ENCODE peak calls at places on chromosomes 11 and 22, in ten cellular contexts. H, W, D, T, X, I, O, Q, L and S are unnamed samples.

GRCh38 chr11:65915821-65916251 is 3.0 kb downstream of the C11orf68 start:
- DNase-seq in H (no peak), I (peak; percentile 80), D (peak; percentile 69), T (peak; percentile 95), L (peak; percentile 96), O (peak; percentile 44), Q (peak; percentile 14), W (peak; percentile 96), X (peak; percentile 72), S (no peak)

GRCh38 chr11:97888641-97889040 is 1132.1 kb upstream of the CNTN5 start:
- DNase-seq in H (no peak), T (no peak), O (no peak), L (no peak), W (no peak), Q (no peak), X (no peak), I (no peak), D (no peak), S (no peak)

GRCh38 chr11:360326-361280 is 8.7 kb upstream of the B4GALNT4 start:
- DNase-seq in I (peak; percentile 52), Q (no peak), W (peak; percentile 80), H (no peak), X (no peak), O (no peak), D (no peak), T (no peak), L (no peak), S (no peak)

GRCh38 chr22:19824197-19825015 is 30.3 kb downstream of the GNB1L start:
- DNase-seq in H (no peak), X (peak; percentile 3), W (no peak), O (no peak), Q (no peak), L (peak; percentile 58), T (no peak), D (no peak), I (peak; percentile 49), S (no peak)

GRCh38 chr11:103961010-103961409 is 75.4 kb upstream of the DDI1 start:
- DNase-seq in I (no peak), T (peak; percentile 93), H (no peak), W (no peak), X (no peak), O (no peak), D (no peak), Q (no peak), L (no peak), S (no peak)

GRCh38 chr11:14644396-14645246 is 1.0 kb downstream of the PDE3B start:
- DNase-seq in I (peak; percentile 59), O (peak; percentile 68), H (no peak), Q (peak; percentile 19), X (no peak), L (no peak), D (no peak), T (peak; percentile 7), W (peak; percentile 78), S (peak; percentile 22)

GRCh38 chr22:21624120-21624879 is 5.5 kb downstream of the YDJC start:
- DNase-seq in D (no peak), H (peak; percentile 50), W (no peak), L (no peak), I (no peak), X (no peak), O (peak; percentile 89), Q (no peak), T (no peak), S (peak; percentile 14)

GRCh38 chr11:1694064-1694845 is 2.7 kb upstream of the KRTAP5-6 start:
- DNase-seq in T (peak; percentile 49), Q (peak; percentile 95), X (peak; percentile 91), I (peak; percentile 95), L (peak; percentile 75), O (peak; percentile 94), H (peak; percentile 84), W (peak; percentile 87), D (no peak), S (peak; percentile 62)